ENCODE peak calls at places on chromosome 7, in seven cellular contexts. G, X, B, A, U, S and K are unnamed samples.

GRCh38 chr7:28804990-28805389 is 153.1 kb downstream of the TRIL start:
- DNase-seq in A (no peak), B (no peak), G (no peak), S (no peak), U (no peak), X (no peak), K (no peak)

GRCh38 chr7:16688249-16688648 is 42.3 kb downstream of the BZW2 start:
- DNase-seq in S (no peak), X (no peak), B (no peak), A (no peak), U (no peak), G (no peak), K (no peak)

GRCh38 chr7:92737706-92738105 is 98.7 kb downstream of the CDK6 start:
- DNase-seq in S (peak; percentile 64), B (no peak), U (no peak), X (no peak), G (no peak), A (no peak), K (no peak)

GRCh38 chr7:105011771-105012502 is 2.1 kb upstream of the KMT2E start:
- DNase-seq in S (no peak), X (no peak), A (peak; percentile 14), G (no peak), B (no peak), U (no peak), K (no peak)

GRCh38 chr7:17229257-17229656 is 69.2 kb upstream of the AHR start:
- DNase-seq in U (no peak), S (no peak), X (no peak), A (no peak), G (no peak), B (no peak), K (no peak)

GRCh38 chr7:44748948-44749731 is 493 bp downstream of the ZMIZ2 start:
- DNase-seq in X (no peak), U (peak; percentile 25), S (no peak), A (peak; percentile 29), G (no peak), B (no peak), K (no peak)

GRCh38 chr7:12423355-12423994 is 19.8 kb upstream of the VWDE start:
- DNase-seq in U (no peak), G (no peak), X (no peak), B (no peak), S (no peak), A (no peak), K (no peak)

GRCh38 chr7:604038-604883 is 84.6 kb upstream of the PDGFA start:
- DNase-seq in U (no peak), S (peak; percentile 71), B (peak; percentile 90), G (no peak), X (no peak), A (no peak), K (no peak)

GRCh38 chr7:101792051-101792651 is 25.3 kb upstream of the CUX1 start:
- DNase-seq in S (no peak), U (no peak), A (no peak), X (no peak), B (peak; percentile 6), G (no peak), K (no peak)

GRCh38 chr7:152615052-152615741 is 60.7 kb downstream of the XRCC2 start:
- DNase-seq in B (no peak), U (peak; percentile 60), S (no peak), A (no peak), G (peak; percentile 63), X (no peak), K (no peak)

GRCh38 chr7:63521-64021 is 128.8 kb upstream of the FAM20C start:
- DNase-seq in G (no peak), U (no peak), X (no peak), B (peak; percentile 59), S (no peak), A (no peak), K (no peak)

GRCh38 chr7:122183106-122183505 is 39.1 kb upstream of the AASS start:
- DNase-seq in A (no peak), U (no peak), S (no peak), X (no peak), G (no peak), B (no peak), K (no peak)

GRCh38 chr7:26363465-26363864 is 71.8 kb downstream of the SNX10 start:
- DNase-seq in S (no peak), G (no peak), X (no peak), B (no peak), A (no peak), U (no peak), K (no peak)

GRCh38 chr7:35993663-35994622 is 159.1 kb upstream of the EEPD1 start:
- DNase-seq in B (no peak), X (no peak), G (no peak), U (no peak), A (no peak), S (no peak), K (no peak)

GRCh38 chr7:17633099-17633498 is 307.2 kb downstream of the SNX13 start:
- DNase-seq in G (no peak), S (no peak), B (no peak), X (no peak), A (no peak), U (no peak), K (no peak)

GRCh38 chr7:27921081-27921836 is 181.3 kb downstream of the TAX1BP1 start:
- DNase-seq in U (peak; percentile 71), X (peak; percentile 30), A (peak; percentile 22), G (no peak), S (peak; percentile 48), B (no peak), K (no peak)

GRCh38 chr7:106042196-106042611 is 69.9 kb downstream of the SYPL1 start:
- DNase-seq in B (no peak), X (no peak), G (no peak), S (no peak), U (no peak), A (no peak), K (no peak)

GRCh38 chr7:100683659-100684533 is 10.2 kb downstream of the GIGYF1 start:
- DNase-seq in S (no peak), A (no peak), U (no peak), G (no peak), X (no peak), B (no peak), K (no peak)

GRCh38 chr7:46478046-46478445 is 557.0 kb upstream of the IGFBP3 start:
- DNase-seq in U (no peak), G (no peak), A (no peak), B (no peak), X (no peak), S (no peak), K (no peak)

GRCh38 chr7:228610-229009 is 36.2 kb downstream of the FAM20C start:
- DNase-seq in A (no peak), X (no peak), G (no peak), U (no peak), B (no peak), S (no peak), K (no peak)

GRCh38 chr7:50808282-50808888 is 25.7 kb upstream of the GRB10 start:
- DNase-seq in U (no peak), A (no peak), S (no peak), G (no peak), X (no peak), B (no peak), K (no peak)

DNA sequence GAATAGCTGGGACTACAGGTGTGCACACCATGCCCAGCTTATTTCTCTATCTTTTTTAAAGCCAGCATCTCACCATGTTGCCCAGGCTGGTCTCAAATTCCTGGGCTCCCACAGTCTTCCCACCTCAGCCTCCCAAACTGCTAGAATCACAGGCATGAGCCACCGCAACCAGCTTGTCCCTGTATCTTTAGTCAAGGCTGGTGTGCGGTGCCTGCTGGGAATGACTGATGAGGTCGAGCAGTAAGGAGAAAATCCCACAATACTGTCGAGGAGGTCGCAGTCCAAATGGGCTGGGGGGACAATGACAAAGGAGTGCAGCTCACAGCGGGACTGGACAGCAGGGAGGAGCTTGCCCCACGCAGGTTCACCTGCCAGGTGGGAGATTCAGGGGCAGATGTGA is 50.2 kb upstream of the CALN1 start:
- DNase-seq in G (no peak), S (no peak), U (no peak), A (no peak), X (no peak), B (no peak), K (no peak)
- TF ChIP-seq CTCF in G (no peak), S (no peak), U (no peak), A (no peak), X (no peak), B (no peak), K (no peak)

GRCh38 chr7:2517004-2517403 is 2.6 kb upstream of the LFNG start:
- DNase-seq in G (no peak), A (no peak), S (no peak), U (no peak), X (no peak), B (no peak), K (no peak)
- TF ChIP-seq CTCF in G (no peak), A (no peak), S (no peak), U (peak; percentile 7), X (no peak), B (no peak), K (no peak)

GRCh38 chr7:132558815-132559214 is 17.5 kb downstream of the PLXNA4 start:
- DNase-seq in A (no peak), G (no peak), S (no peak), U (no peak), B (no peak), X (no peak), K (no peak)

GRCh38 chr7:132560825-132561529 is 15.3 kb downstream of the PLXNA4 start:
- DNase-seq in B (no peak), G (no peak), X (no peak), A (no peak), S (no peak), U (no peak), K (no peak)

GRCh38 chr7:132560105-132560504 is 16.2 kb downstream of the PLXNA4 start:
- DNase-seq in U (no peak), S (no peak), A (no peak), X (no peak), B (no peak), G (no peak), K (no peak)

GRCh38 chr7:132554446-132554845 is 21.8 kb downstream of the PLXNA4 start:
- DNase-seq in G (no peak), S (no peak), B (no peak), X (no peak), A (no peak), U (no peak), K (no peak)

GRCh38 chr7:132557489-132558044 is 18.7 kb downstream of the PLXNA4 start:
- DNase-seq in U (no peak), X (no peak), G (no peak), S (no peak), B (no peak), A (no peak), K (no peak)
- TF ChIP-seq CTCF in U (peak; percentile 36), X (no peak), G (no peak), S (no peak), B (no peak), A (no peak), K (no peak)

DNA sequence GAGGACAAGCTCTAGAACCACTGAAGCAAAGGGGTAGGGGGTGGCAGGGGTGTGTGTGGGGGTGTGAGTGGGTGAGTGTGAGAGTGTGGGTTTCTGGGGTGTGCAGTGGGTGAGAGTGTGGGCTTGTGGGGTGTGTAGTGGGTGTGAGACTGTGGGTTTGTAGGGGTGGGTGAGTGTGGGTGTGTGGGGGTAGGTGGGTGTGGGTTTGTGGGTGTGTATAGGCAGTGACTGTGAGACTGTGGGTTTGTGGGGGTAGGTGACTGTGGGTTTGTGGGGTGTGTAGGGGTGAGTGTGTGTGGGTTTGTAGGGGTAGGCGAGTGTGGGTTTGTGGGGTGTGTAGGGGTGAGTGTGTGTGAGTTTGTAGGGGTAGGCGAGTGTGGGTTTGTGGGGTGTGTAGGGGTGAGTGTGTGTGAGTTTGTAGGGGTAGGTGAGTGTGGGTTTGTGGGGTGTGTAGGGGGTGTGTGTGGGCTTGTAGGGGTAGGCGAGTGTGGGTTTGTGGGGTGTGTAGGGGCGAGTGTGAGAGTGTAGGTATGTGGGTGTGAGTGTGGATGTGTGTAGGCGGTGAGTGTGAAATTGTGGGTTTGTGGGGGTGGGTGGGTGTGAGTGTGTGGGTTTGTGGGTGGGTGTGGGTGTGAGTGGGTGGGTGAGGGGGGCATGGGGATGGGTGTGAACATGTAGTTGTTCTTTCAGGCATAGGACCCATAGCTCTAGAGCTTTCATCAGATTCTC is 8.8 kb downstream of the NOS3 start:
- DNase-seq in X (no peak), A (no peak), S (no peak), G (no peak), U (no peak), B (no peak), K (no peak)
- TF ChIP-seq CTCF in X (no peak), A (no peak), S (no peak), G (no peak), U (no peak), B (no peak), K (no peak)